ENCODE peak calls at places on chromosomes 1 and 21, in six cellular contexts. One of them, this sample, is unnamed.
A peak's percentile ranks its signal among the peaks of the same experiment; 100 is the strongest.

GRCh38 chr1:235069171-235069570 is 59.5 kb downstream of the TOMM20 start:
- DNase-seq in H9: no peak
- DNase-seq in neuronal stem cell: no peak
- DNase-seq in mesendoderm: no peak
- DNase-seq in mesenchymal stem cell: no peak
- DNase-seq in H1: no peak
- DNase-seq in this sample: no peak

GRCh38 chr1:218242171-218242570 is 42.9 kb upstream of the RRP15 start:
- DNase-seq in H9: no peak
- DNase-seq in neuronal stem cell: no peak
- DNase-seq in mesendoderm: peak; percentile 61
- DNase-seq in mesenchymal stem cell: no peak
- DNase-seq in H1: no peak
- DNase-seq in this sample: peak; percentile 1

GRCh38 chr1:228014235-228014930 is 7.6 kb downstream of the WNT3A start:
- DNase-seq in H9: no peak
- DNase-seq in neuronal stem cell: no peak
- DNase-seq in mesendoderm: no peak
- DNase-seq in mesenchymal stem cell: no peak
- DNase-seq in H1: no peak
- DNase-seq in this sample: peak; percentile 38

GRCh38 chr1:161440312-161440894 is 64.9 kb upstream of the FCGR2A start:
- DNase-seq in H9: peak; percentile 75
- DNase-seq in neuronal stem cell: peak; percentile 75
- DNase-seq in mesendoderm: peak; percentile 92
- DNase-seq in mesenchymal stem cell: peak; percentile 71
- DNase-seq in H1: peak; percentile 41
- DNase-seq in this sample: peak; percentile 53

GRCh38 chr21:46299167-46299566 is 13.0 kb downstream of the YBEY start:
- DNase-seq in H9: no peak
- DNase-seq in neuronal stem cell: no peak
- DNase-seq in mesendoderm: no peak
- DNase-seq in mesenchymal stem cell: no peak
- DNase-seq in H1: no peak
- DNase-seq in this sample: no peak

GRCh38 chr1:78069784-78070183 is 24.0 kb downstream of the GIPC2 start:
- DNase-seq in H9: no peak
- DNase-seq in neuronal stem cell: no peak
- DNase-seq in mesendoderm: no peak
- DNase-seq in mesenchymal stem cell: no peak
- DNase-seq in H1: no peak
- DNase-seq in this sample: no peak

GRCh38 chr1:200625381-200625824 is 4.9 kb upstream of the KIF14 start:
- DNase-seq in H9: no peak
- DNase-seq in neuronal stem cell: no peak
- DNase-seq in mesendoderm: peak; percentile 22
- DNase-seq in mesenchymal stem cell: peak; percentile 46
- DNase-seq in H1: no peak
- DNase-seq in this sample: peak; percentile 56

GRCh38 chr1:22210176-22210575 is 67.3 kb upstream of the WNT4 start:
- DNase-seq in H9: no peak
- DNase-seq in neuronal stem cell: no peak
- DNase-seq in mesendoderm: no peak
- DNase-seq in mesenchymal stem cell: no peak
- DNase-seq in H1: no peak
- DNase-seq in this sample: no peak

GRCh38 chr1:202691846-202692245 is 18.4 kb downstream of the SYT2 start:
- DNase-seq in H9: no peak
- DNase-seq in neuronal stem cell: no peak
- DNase-seq in mesendoderm: no peak
- DNase-seq in mesenchymal stem cell: no peak
- DNase-seq in H1: no peak
- DNase-seq in this sample: no peak

GRCh38 chr1:87678221-87678715 is 349.6 kb downstream of the LMO4 start:
- DNase-seq in H9: no peak
- DNase-seq in neuronal stem cell: no peak
- DNase-seq in mesendoderm: no peak
- DNase-seq in mesenchymal stem cell: no peak
- DNase-seq in H1: no peak
- DNase-seq in this sample: no peak

GRCh38 chr21:24693779-24694178 is 913.5 kb downstream of the MRPL39 start:
- DNase-seq in H9: no peak
- DNase-seq in neuronal stem cell: no peak
- DNase-seq in mesendoderm: peak; percentile 25
- DNase-seq in mesenchymal stem cell: no peak
- DNase-seq in H1: no peak
- DNase-seq in this sample: no peak

GRCh38 chr1:59163268-59164092 is 133.4 kb upstream of the FGGY start:
- DNase-seq in H9: no peak
- DNase-seq in neuronal stem cell: no peak
- DNase-seq in mesendoderm: no peak
- DNase-seq in mesenchymal stem cell: peak; percentile 72
- DNase-seq in H1: no peak
- DNase-seq in this sample: peak; percentile 65

GRCh38 chr1:39104158-39105060 is 78.3 kb downstream of the NDUFS5 start:
- DNase-seq in H9: peak; percentile 54
- DNase-seq in neuronal stem cell: no peak
- DNase-seq in mesendoderm: peak; percentile 74
- DNase-seq in mesenchymal stem cell: peak; percentile 69
- DNase-seq in H1: no peak
- DNase-seq in this sample: no peak

GRCh38 chr21:35616090-35616489 is 444.2 kb downstream of the SETD4 start:
- DNase-seq in H9: no peak
- DNase-seq in neuronal stem cell: no peak
- DNase-seq in mesendoderm: no peak
- DNase-seq in mesenchymal stem cell: peak; percentile 29
- DNase-seq in H1: no peak
- DNase-seq in this sample: peak; percentile 70

GRCh38 chr1:159992161-159992560 is 38.1 kb upstream of the SLAMF9 start:
- DNase-seq in H9: no peak
- DNase-seq in neuronal stem cell: no peak
- DNase-seq in mesendoderm: peak; percentile 26
- DNase-seq in mesenchymal stem cell: no peak
- DNase-seq in H1: no peak
- DNase-seq in this sample: no peak

GRCh38 chr1:116521186-116521585 is 49.6 kb downstream of the CD58 start:
- DNase-seq in H9: no peak
- DNase-seq in neuronal stem cell: no peak
- DNase-seq in mesendoderm: peak; percentile 16
- DNase-seq in mesenchymal stem cell: peak; percentile 66
- DNase-seq in H1: no peak
- DNase-seq in this sample: peak; percentile 41

GRCh38 chr1:245160976-245161375 is 6.2 kb downstream of the KIF26B start:
- DNase-seq in H9: no peak
- DNase-seq in neuronal stem cell: no peak
- DNase-seq in mesendoderm: no peak
- DNase-seq in mesenchymal stem cell: no peak
- DNase-seq in H1: no peak
- DNase-seq in this sample: no peak

GRCh38 chr1:53294557-53294956 is 33.3 kb downstream of the LRP8 start:
- DNase-seq in H9: no peak
- DNase-seq in neuronal stem cell: no peak
- DNase-seq in mesendoderm: no peak
- DNase-seq in mesenchymal stem cell: peak; percentile 48
- DNase-seq in H1: no peak
- DNase-seq in this sample: peak; percentile 78

GRCh38 chr1:208524376-208524775 is 280.2 kb upstream of the PLXNA2 start:
- DNase-seq in H9: no peak
- DNase-seq in neuronal stem cell: no peak
- DNase-seq in mesendoderm: no peak
- DNase-seq in mesenchymal stem cell: no peak
- DNase-seq in H1: no peak
- DNase-seq in this sample: no peak

GRCh38 chr1:172556461-172556860 is 23.5 kb downstream of the SUCO start:
- DNase-seq in H9: no peak
- DNase-seq in neuronal stem cell: no peak
- DNase-seq in mesendoderm: no peak
- DNase-seq in mesenchymal stem cell: no peak
- DNase-seq in H1: no peak
- DNase-seq in this sample: no peak

GRCh38 chr21:36765229-36765628 is 66.3 kb downstream of the SIM2 start:
- DNase-seq in H9: no peak
- DNase-seq in neuronal stem cell: no peak
- DNase-seq in mesendoderm: no peak
- DNase-seq in mesenchymal stem cell: no peak
- DNase-seq in H1: no peak
- DNase-seq in this sample: peak; percentile 42

GRCh38 chr1:29579821-29580425 is 343.6 kb downstream of the PTPRU start:
- DNase-seq in H9: no peak
- DNase-seq in neuronal stem cell: no peak
- DNase-seq in mesendoderm: no peak
- DNase-seq in mesenchymal stem cell: peak; percentile 37
- DNase-seq in H1: no peak
- DNase-seq in this sample: peak; percentile 85

GRCh38 chr1:47106792-47107191 is 30.4 kb upstream of the CYP4A22 start:
- DNase-seq in H9: no peak
- DNase-seq in neuronal stem cell: no peak
- DNase-seq in mesendoderm: no peak
- DNase-seq in mesenchymal stem cell: no peak
- DNase-seq in H1: no peak
- DNase-seq in this sample: no peak

GRCh38 chr1:186165303-186165702 is 209.8 kb downstream of the TPR start:
- DNase-seq in H9: no peak
- DNase-seq in neuronal stem cell: no peak
- DNase-seq in mesendoderm: no peak
- DNase-seq in mesenchymal stem cell: no peak
- DNase-seq in H1: no peak
- DNase-seq in this sample: peak; percentile 13

GRCh38 chr1:187481581-187482148 is 652.9 kb downstream of the PLA2G4A start:
- DNase-seq in H9: no peak
- DNase-seq in neuronal stem cell: no peak
- DNase-seq in mesendoderm: no peak
- DNase-seq in mesenchymal stem cell: no peak
- DNase-seq in H1: no peak
- DNase-seq in this sample: no peak

GRCh38 chr21:36235058-36235582 is 78.5 kb downstream of the DOP1B start:
- DNase-seq in H9: no peak
- DNase-seq in neuronal stem cell: no peak
- DNase-seq in mesendoderm: peak; percentile 83
- DNase-seq in mesenchymal stem cell: no peak
- DNase-seq in H1: no peak
- DNase-seq in this sample: no peak

GRCh38 chr1:76066390-76066789 is 8.2 kb upstream of the ST6GALNAC3 start:
- DNase-seq in H9: no peak
- DNase-seq in neuronal stem cell: no peak
- DNase-seq in mesendoderm: no peak
- DNase-seq in mesenchymal stem cell: peak; percentile 15
- DNase-seq in H1: no peak
- DNase-seq in this sample: peak; percentile 67

GRCh38 chr1:244881552-244882280 is 17.4 kb upstream of the HNRNPU start:
- DNase-seq in H9: peak; percentile 34
- DNase-seq in neuronal stem cell: no peak
- DNase-seq in mesendoderm: peak; percentile 30
- DNase-seq in mesenchymal stem cell: no peak
- DNase-seq in H1: no peak
- DNase-seq in this sample: no peak

GRCh38 chr1:83960669-83961277 is 38.2 kb downstream of the TTLL7 start:
- DNase-seq in H9: no peak
- DNase-seq in neuronal stem cell: no peak
- DNase-seq in mesendoderm: no peak
- DNase-seq in mesenchymal stem cell: peak; percentile 20
- DNase-seq in H1: no peak
- DNase-seq in this sample: no peak

GRCh38 chr21:46122241-46122671 is 24.3 kb downstream of the COL6A2 start:
- DNase-seq in H9: no peak
- DNase-seq in neuronal stem cell: no peak
- DNase-seq in mesendoderm: no peak
- DNase-seq in mesenchymal stem cell: peak; percentile 33
- DNase-seq in H1: no peak
- DNase-seq in this sample: peak; percentile 78

GRCh38 chr1:8115031-8115768 is 89.1 kb upstream of the ERRFI1 start:
- DNase-seq in H9: no peak
- DNase-seq in neuronal stem cell: no peak
- DNase-seq in mesendoderm: no peak
- DNase-seq in mesenchymal stem cell: no peak
- DNase-seq in H1: no peak
- DNase-seq in this sample: no peak
- H2BK5ac ChIP-seq in H9: no peak overlapping the region
- H2BK5ac ChIP-seq in neuronal stem cell: no peak overlapping the region
- H2BK5ac ChIP-seq in mesendoderm: no peak overlapping the region
- H2BK5ac ChIP-seq in mesenchymal stem cell: no peak overlapping the region
- H2BK5ac ChIP-seq in H1: no peak overlapping the region
- H2BK5ac ChIP-seq in this sample: no peak overlapping the region

DNA sequence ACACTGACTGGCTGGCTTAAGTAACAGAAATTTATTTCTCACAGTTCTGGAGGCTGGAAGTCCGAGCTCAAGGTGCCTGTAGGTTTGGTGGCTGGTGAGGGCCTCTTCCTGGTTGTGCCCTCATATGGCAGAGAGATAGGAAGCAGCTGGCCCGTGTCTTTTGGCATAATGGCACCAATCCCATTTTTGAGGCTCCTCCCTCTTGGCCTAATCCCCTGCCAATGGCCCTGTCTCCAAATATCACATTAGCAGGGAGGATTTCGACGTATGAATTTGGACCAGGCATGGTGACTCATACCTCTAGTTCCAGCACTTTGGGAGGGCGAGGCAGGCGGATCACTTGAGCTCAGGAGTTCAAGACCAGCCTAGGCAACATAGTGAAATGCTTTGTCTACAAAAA is 37.4 kb downstream of the AGPAT3 start:
- DNase-seq in H9: no peak
- DNase-seq in neuronal stem cell: no peak
- DNase-seq in mesendoderm: no peak
- DNase-seq in mesenchymal stem cell: no peak
- DNase-seq in H1: no peak
- DNase-seq in this sample: peak; percentile 27
- H2BK15ac ChIP-seq in H9: no peak overlapping the region
- H2BK15ac ChIP-seq in neuronal stem cell: no peak overlapping the region
- H2BK15ac ChIP-seq in mesendoderm: no peak overlapping the region
- H2BK15ac ChIP-seq in mesenchymal stem cell: no peak overlapping the region
- H2BK15ac ChIP-seq in H1: no peak overlapping the region
- H2BK15ac ChIP-seq in this sample: no peak overlapping the region

DNA sequence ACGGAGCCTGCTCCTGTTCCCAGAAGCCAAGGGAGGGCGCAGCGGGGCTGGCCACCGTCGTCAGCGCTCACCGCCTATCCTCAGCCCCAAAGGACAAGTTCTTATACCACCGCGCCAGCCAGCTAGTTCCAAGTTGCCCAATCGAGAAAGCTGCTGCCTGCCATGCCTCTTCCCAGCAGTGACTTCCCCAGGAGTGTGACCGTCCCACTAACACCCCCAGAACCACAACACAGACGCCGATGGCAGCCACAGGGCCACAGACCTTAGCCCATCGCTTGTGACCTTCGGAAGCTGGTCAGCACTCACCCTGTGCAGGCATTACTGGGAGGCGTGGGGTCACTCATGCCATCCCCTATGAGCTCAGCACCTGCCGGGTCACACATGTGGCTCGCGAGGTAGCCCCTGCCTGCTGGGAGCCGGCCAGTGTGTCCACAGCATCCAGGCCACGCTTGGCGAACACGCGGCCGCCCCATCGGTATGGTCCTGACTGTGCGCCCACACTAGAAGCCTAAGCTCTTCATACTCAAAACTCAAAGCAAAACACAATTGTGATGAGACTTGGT is 20.1 kb downstream of the NADK start:
- DNase-seq in H9: no peak
- DNase-seq in neuronal stem cell: no peak
- DNase-seq in mesendoderm: no peak
- DNase-seq in mesenchymal stem cell: no peak
- DNase-seq in H1: no peak
- DNase-seq in this sample: no peak
- H2BK120ac ChIP-seq in H9: no peak overlapping the region
- H2BK120ac ChIP-seq in neuronal stem cell: no peak overlapping the region
- H2BK120ac ChIP-seq in mesendoderm: no peak overlapping the region
- H2BK120ac ChIP-seq in mesenchymal stem cell: no peak overlapping the region
- H2BK120ac ChIP-seq in H1: no peak overlapping the region
- H2BK120ac ChIP-seq in this sample: no peak overlapping the region

GRCh38 chr1:1357871-1358432 is 403 bp downstream of the MXRA8 start:
- DNase-seq in H9: no peak
- DNase-seq in neuronal stem cell: no peak
- DNase-seq in mesendoderm: no peak
- DNase-seq in mesenchymal stem cell: peak; percentile 67
- DNase-seq in H1: no peak
- DNase-seq in this sample: peak; percentile 20
- H2BK5ac ChIP-seq in H9: no peak overlapping the region
- H2BK5ac ChIP-seq in neuronal stem cell: peak overlapping the region; percentile 70
- H2BK5ac ChIP-seq in mesendoderm: no peak overlapping the region
- H2BK5ac ChIP-seq in mesenchymal stem cell: peak overlapping the region; percentile 92
- H2BK5ac ChIP-seq in H1: no peak overlapping the region
- H2BK5ac ChIP-seq in this sample: peak overlapping the region; percentile 96